ENCODE peak calls at places on chromosomes 13 and 19, in four cellular contexts. Z is SK-N-SH, V is H1, N is HepG2. G is an unnamed sample.

GRCh38 chr13:43273362-43273761 is 250.0 kb downstream of the DNAJC15 start:
- DNase-seq in Z (no peak), V (no peak), N (no peak), G (no peak)

GRCh38 chr19:3132971-3133792 is 2.7 kb upstream of the GNA15 start:
- DNase-seq in Z (peak; percentile 55), V (no peak), N (no peak), G (peak; percentile 85)

GRCh38 chr19:7500811-7501450 is 12.1 kb upstream of the PEX11G start:
- DNase-seq in Z (peak; percentile 93), V (peak; percentile 60), N (peak; percentile 35), G (no peak)

GRCh38 chr19:30029721-30030510 is 87.9 kb downstream of the URI1 start:
- DNase-seq in Z (no peak), V (no peak), N (no peak), G (peak; percentile 90)

GRCh38 chr19:6519289-6519688 is 11.5 kb upstream of the TNFSF9 start:
- DNase-seq in Z (no peak), V (no peak), N (no peak), G (no peak)

GRCh38 chr19:41925208-41926003 is 2.8 kb downstream of the ERFL start:
- DNase-seq in Z (no peak), V (no peak), N (no peak), G (no peak)

GRCh38 chr13:99404005-99404755 is 97.0 kb upstream of the GPR183 start:
- DNase-seq in Z (no peak), V (no peak), N (peak; percentile 13), G (no peak)

GRCh38 chr13:48819889-48820288 is 155.8 kb upstream of the FNDC3A start:
- DNase-seq in Z (no peak), V (no peak), N (no peak), G (no peak)

GRCh38 chr13:29758591-29759114 is 91.8 kb downstream of the UBL3 start:
- DNase-seq in Z (no peak), V (no peak), N (peak; percentile 5), G (peak; percentile 74)

GRCh38 chr19:45179063-45179847 is 671 bp downstream of the BLOC1S3 start:
- DNase-seq in Z (peak; percentile 66), V (no peak), N (no peak), G (no peak)

GRCh38 chr19:16627194-16627927 is 643 bp downstream of the MED26 start:
- DNase-seq in Z (peak; percentile 44), V (no peak), N (peak; percentile 10), G (no peak)

GRCh38 chr13:44854264-44855060 is 134.8 kb downstream of the NUFIP1 start:
- DNase-seq in Z (no peak), V (no peak), N (peak; percentile 62), G (no peak)

GRCh38 chr13:33111414-33112110 is 95.3 kb downstream of the KL start:
- DNase-seq in Z (no peak), V (no peak), N (peak; percentile 82), G (no peak)

GRCh38 chr13:30905932-30906383 is at the start of gene MEDAG:
- DNase-seq in Z (no peak), V (no peak), N (no peak), G (no peak)

GRCh38 chr19:32708457-32708856 is 11.1 kb upstream of the TDRD12 start:
- DNase-seq in Z (no peak), V (no peak), N (no peak), G (no peak)

GRCh38 chr13:31556376-31556775 is 182.9 kb upstream of the RXFP2 start:
- DNase-seq in Z (no peak), V (no peak), N (no peak), G (no peak)

GRCh38 chr19:33813391-33814101 is 16.9 kb downstream of the KCTD15 start:
- DNase-seq in Z (peak; percentile 72), V (no peak), N (no peak), G (no peak)

GRCh38 chr19:32407004-32407992 is 1.7 kb downstream of the DPY19L3 start:
- DNase-seq in Z (peak; percentile 36), V (no peak), N (peak; percentile 16), G (no peak)

GRCh38 chr19:45862564-45863334 is at the start of gene SYMPK:
- DNase-seq in Z (peak; percentile 99), V (peak; percentile 96), N (peak; percentile 98), G (peak; percentile 94)

GRCh38 chr13:40508112-40508511 is 158.3 kb downstream of the FOXO1 start:
- DNase-seq in Z (no peak), V (no peak), N (no peak), G (no peak)

GRCh38 chr19:41437944-41438574 is 1.7 kb downstream of the DMAC2 start:
- DNase-seq in Z (no peak), V (no peak), N (no peak), G (no peak)

GRCh38 chr13:112150352-112150751 is 83.4 kb downstream of the SOX1 start:
- DNase-seq in Z (no peak), V (no peak), N (no peak), G (no peak)

GRCh38 chr13:97976551-97977375 is 23.3 kb downstream of the IPO5 start:
- DNase-seq in Z (peak; percentile 75), V (no peak), N (no peak), G (no peak)

GRCh38 chr19:37975596-37976515 is 68.8 kb downstream of the SIPA1L3 start:
- DNase-seq in Z (no peak), V (no peak), N (no peak), G (no peak)

GRCh38 chr19:3852614-3853254 is 16.1 kb downstream of the ZFR2 start:
- DNase-seq in Z (no peak), V (no peak), N (peak; percentile 31), G (no peak)

GRCh38 chr19:1470864-1471513 is 8.0 kb downstream of the C19orf25 start:
- DNase-seq in Z (no peak), V (no peak), N (no peak), G (no peak)

GRCh38 chr13:41398494-41399190 is 58.7 kb upstream of the RGCC start:
- DNase-seq in Z (no peak), V (no peak), N (no peak), G (no peak)

GRCh38 chr13:59250276-59250990 is 913.3 kb downstream of the DIAPH3 start:
- DNase-seq in Z (no peak), V (no peak), N (no peak), G (no peak)

GRCh38 chr19:19268453-19269385 is 4.4 kb downstream of the TM6SF2 start:
- DNase-seq in Z (no peak), V (no peak), N (no peak), G (no peak)

GRCh38 chr13:95233026-95233635 is 68.1 kb downstream of the ABCC4 start:
- DNase-seq in Z (peak; percentile 57), V (no peak), N (no peak), G (no peak)

GRCh38 chr19:13835791-13836723 is 40.8 kb downstream of the ZSWIM4 start:
- DNase-seq in Z (no peak), V (no peak), N (no peak), G (no peak)

GRCh38 chr19:19550972-19551861 is 13.2 kb downstream of the CILP2 start:
- DNase-seq in Z (no peak), V (no peak), N (no peak), G (no peak)

GRCh38 chr13:40813662-40814454 is 24.4 kb downstream of the SLC25A15 start:
- DNase-seq in Z (peak; percentile 27), V (no peak), N (peak; percentile 30), G (no peak)

GRCh38 chr19:27974082-27974513 is 1238.9 kb downstream of the UQCRFS1 start:
- DNase-seq in Z (peak; percentile 8), V (no peak), N (peak; percentile 2), G (peak; percentile 25)

GRCh38 chr19:54959840-54960239 is 6.3 kb upstream of the NLRP2 start:
- DNase-seq in Z (no peak), V (no peak), N (no peak), G (no peak)

GRCh38 chr19:47848425-47848824 is 10.6 kb upstream of the TPRX2 start:
- DNase-seq in Z (no peak), V (no peak), N (no peak), G (no peak)

GRCh38 chr19:48896191-48896720 is 2.3 kb downstream of the TULP2 start:
- DNase-seq in Z (peak; percentile 90), V (peak; percentile 64), N (no peak), G (no peak)
- TF ChIP-seq TCF12 in Z (no peak), V (no peak), N (no peak), G (no peak)

GRCh38 chr13:113906566-113906965 is 42.7 kb upstream of the GAS6 start:
- DNase-seq in Z (no peak), V (no peak), N (no peak), G (no peak)
- TF ChIP-seq TCF12 in Z (peak; percentile 45), V (no peak), N (no peak), G (no peak)

GRCh38 chr13:39201075-39201630 is 162.9 kb downstream of the NHLRC3 start:
- DNase-seq in Z (no peak), V (no peak), N (no peak), G (no peak)
- TF ChIP-seq TCF12 in Z (no peak), V (no peak), N (no peak), G (no peak)

DNA sequence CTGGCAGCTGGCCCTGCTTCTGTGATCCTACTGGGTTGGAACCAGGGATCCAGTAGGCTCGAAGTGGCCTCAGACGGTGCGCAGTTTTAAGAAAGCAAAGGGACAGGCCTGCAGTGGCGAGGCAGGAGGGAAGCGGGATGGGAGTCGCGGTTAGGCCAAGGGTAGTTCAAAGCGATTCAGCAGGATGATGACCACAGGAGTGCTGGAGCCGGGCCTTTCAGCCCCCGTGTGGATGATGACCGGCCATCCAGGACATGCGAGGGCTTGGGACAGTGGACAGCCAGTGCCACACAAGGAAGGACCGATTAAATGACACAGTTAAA is 853 bp downstream of the RNASEH2B start:
- DNase-seq in Z (peak; percentile 73), V (no peak), N (peak; percentile 29), G (no peak)
- TF ChIP-seq TCF12 in Z (no peak), V (no peak), N (no peak), G (no peak)

GRCh38 chr13:35994131-35994966 is 136.8 kb downstream of the DCLK1 start:
- DNase-seq in Z (no peak), V (no peak), N (no peak), G (no peak)
- TF ChIP-seq TCF12 in Z (peak; percentile 97), V (no peak), N (no peak), G (no peak)